ENCODE peak calls at places on chromosomes 1 and 21, in seven cellular contexts. One of them, this sample, is unnamed.
A peak's percentile ranks its signal among the peaks of the same experiment; 100 is the strongest.

GRCh38 chr1:236502972-236503639 is 20.7 kb upstream of the LGALS8 start:
- DNase-seq in G401: peak; percentile 14
- DNase-seq in activated CD8-positive, alpha-beta memory T cell treated with anti-CD3 and anti-CD28 coated beads, Interleukin-2, amount 10 ng/mL, durations not matched to agents 7 days and 5 days: no peak
- DNase-seq in H7: peak; percentile 72
- DNase-seq in progenitor cell of endocrine pancreas: peak; percentile 12
- DNase-seq in tibial artery: peak; percentile 52
- DNase-seq in LHCN-M2: peak; percentile 49
- DNase-seq in this sample: peak; percentile 9

GRCh38 chr1:184691719-184692324 is 62.8 kb downstream of the EDEM3 start:
- DNase-seq in G401: peak; percentile 82
- DNase-seq in activated CD8-positive, alpha-beta memory T cell treated with anti-CD3 and anti-CD28 coated beads, Interleukin-2, amount 10 ng/mL, durations not matched to agents 7 days and 5 days: no peak
- DNase-seq in H7: no peak
- DNase-seq in progenitor cell of endocrine pancreas: no peak
- DNase-seq in tibial artery: no peak
- DNase-seq in LHCN-M2: peak; percentile 51
- DNase-seq in this sample: peak; percentile 54

GRCh38 chr1:32201011-32201855 is 838 bp downstream of the CCDC28B start:
- DNase-seq in G401: peak; percentile 68
- DNase-seq in activated CD8-positive, alpha-beta memory T cell treated with anti-CD3 and anti-CD28 coated beads, Interleukin-2, amount 10 ng/mL, durations not matched to agents 7 days and 5 days: peak; percentile 94
- DNase-seq in H7: peak; percentile 90
- DNase-seq in progenitor cell of endocrine pancreas: peak; percentile 38
- DNase-seq in tibial artery: peak; percentile 78
- DNase-seq in LHCN-M2: peak; percentile 53
- DNase-seq in this sample: peak; percentile 52

GRCh38 chr1:36467027-36467410 is 2.8 kb upstream of the MRPS15 start:
- DNase-seq in G401: no peak
- DNase-seq in activated CD8-positive, alpha-beta memory T cell treated with anti-CD3 and anti-CD28 coated beads, Interleukin-2, amount 10 ng/mL, durations not matched to agents 7 days and 5 days: no peak
- DNase-seq in H7: no peak
- DNase-seq in progenitor cell of endocrine pancreas: no peak
- DNase-seq in tibial artery: no peak
- DNase-seq in LHCN-M2: no peak
- DNase-seq in this sample: no peak

GRCh38 chr1:73701816-73702215 is 496.2 kb downstream of the LRRIQ3 start:
- DNase-seq in G401: no peak
- DNase-seq in activated CD8-positive, alpha-beta memory T cell treated with anti-CD3 and anti-CD28 coated beads, Interleukin-2, amount 10 ng/mL, durations not matched to agents 7 days and 5 days: no peak
- DNase-seq in H7: peak; percentile 1
- DNase-seq in progenitor cell of endocrine pancreas: no peak
- DNase-seq in tibial artery: no peak
- DNase-seq in LHCN-M2: no peak
- DNase-seq in this sample: no peak

GRCh38 chr21:24910591-24910990 is 696.7 kb downstream of the MRPL39 start:
- DNase-seq in G401: no peak
- DNase-seq in activated CD8-positive, alpha-beta memory T cell treated with anti-CD3 and anti-CD28 coated beads, Interleukin-2, amount 10 ng/mL, durations not matched to agents 7 days and 5 days: no peak
- DNase-seq in H7: no peak
- DNase-seq in progenitor cell of endocrine pancreas: no peak
- DNase-seq in tibial artery: no peak
- DNase-seq in LHCN-M2: no peak
- DNase-seq in this sample: no peak

GRCh38 chr1:23449918-23450317 is 25.4 kb upstream of the TCEA3 start:
- DNase-seq in G401: no peak
- DNase-seq in activated CD8-positive, alpha-beta memory T cell treated with anti-CD3 and anti-CD28 coated beads, Interleukin-2, amount 10 ng/mL, durations not matched to agents 7 days and 5 days: no peak
- DNase-seq in H7: no peak
- DNase-seq in progenitor cell of endocrine pancreas: no peak
- DNase-seq in tibial artery: peak; percentile 85
- DNase-seq in LHCN-M2: no peak
- DNase-seq in this sample: no peak

GRCh38 chr1:162131405-162132321 is 62.2 kb downstream of the NOS1AP start:
- DNase-seq in G401: peak; percentile 75
- DNase-seq in activated CD8-positive, alpha-beta memory T cell treated with anti-CD3 and anti-CD28 coated beads, Interleukin-2, amount 10 ng/mL, durations not matched to agents 7 days and 5 days: no peak
- DNase-seq in H7: no peak
- DNase-seq in progenitor cell of endocrine pancreas: no peak
- DNase-seq in tibial artery: no peak
- DNase-seq in LHCN-M2: no peak
- DNase-seq in this sample: peak; percentile 33

GRCh38 chr1:170530972-170531757 is 801 bp upstream of the GORAB start:
- DNase-seq in G401: peak; percentile 26
- DNase-seq in activated CD8-positive, alpha-beta memory T cell treated with anti-CD3 and anti-CD28 coated beads, Interleukin-2, amount 10 ng/mL, durations not matched to agents 7 days and 5 days: no peak
- DNase-seq in H7: no peak
- DNase-seq in progenitor cell of endocrine pancreas: no peak
- DNase-seq in tibial artery: peak; percentile 35
- DNase-seq in LHCN-M2: no peak
- DNase-seq in this sample: peak; percentile 3

GRCh38 chr1:231512147-231512698 is 16.2 kb upstream of the TSNAX start:
- DNase-seq in G401: no peak
- DNase-seq in activated CD8-positive, alpha-beta memory T cell treated with anti-CD3 and anti-CD28 coated beads, Interleukin-2, amount 10 ng/mL, durations not matched to agents 7 days and 5 days: no peak
- DNase-seq in H7: no peak
- DNase-seq in progenitor cell of endocrine pancreas: no peak
- DNase-seq in tibial artery: no peak
- DNase-seq in LHCN-M2: peak; percentile 78
- DNase-seq in this sample: no peak

GRCh38 chr1:151444791-151445177 is 14.5 kb downstream of the POGZ start:
- DNase-seq in G401: no peak
- DNase-seq in activated CD8-positive, alpha-beta memory T cell treated with anti-CD3 and anti-CD28 coated beads, Interleukin-2, amount 10 ng/mL, durations not matched to agents 7 days and 5 days: no peak
- DNase-seq in H7: no peak
- DNase-seq in progenitor cell of endocrine pancreas: no peak
- DNase-seq in tibial artery: no peak
- DNase-seq in LHCN-M2: no peak
- DNase-seq in this sample: no peak

GRCh38 chr1:168443899-168444298 is 99.9 kb downstream of the XCL2 start:
- DNase-seq in G401: no peak
- DNase-seq in activated CD8-positive, alpha-beta memory T cell treated with anti-CD3 and anti-CD28 coated beads, Interleukin-2, amount 10 ng/mL, durations not matched to agents 7 days and 5 days: peak; percentile 83
- DNase-seq in H7: no peak
- DNase-seq in progenitor cell of endocrine pancreas: no peak
- DNase-seq in tibial artery: no peak
- DNase-seq in LHCN-M2: no peak
- DNase-seq in this sample: no peak

GRCh38 chr1:170562644-170563338 is 30.8 kb downstream of the GORAB start:
- DNase-seq in G401: no peak
- DNase-seq in activated CD8-positive, alpha-beta memory T cell treated with anti-CD3 and anti-CD28 coated beads, Interleukin-2, amount 10 ng/mL, durations not matched to agents 7 days and 5 days: peak; percentile 51
- DNase-seq in H7: no peak
- DNase-seq in progenitor cell of endocrine pancreas: no peak
- DNase-seq in tibial artery: peak; percentile 80
- DNase-seq in LHCN-M2: peak; percentile 88
- DNase-seq in this sample: no peak

GRCh38 chr1:77282866-77283539 is 1.2 kb downstream of the AK5 start:
- DNase-seq in G401: no peak
- DNase-seq in activated CD8-positive, alpha-beta memory T cell treated with anti-CD3 and anti-CD28 coated beads, Interleukin-2, amount 10 ng/mL, durations not matched to agents 7 days and 5 days: no peak
- DNase-seq in H7: peak; percentile 75
- DNase-seq in progenitor cell of endocrine pancreas: peak; percentile 12
- DNase-seq in tibial artery: no peak
- DNase-seq in LHCN-M2: peak; percentile 31
- DNase-seq in this sample: no peak

GRCh38 chr1:24112381-24113169 is 640 bp upstream of the MYOM3 start:
- DNase-seq in G401: peak; percentile 57
- DNase-seq in activated CD8-positive, alpha-beta memory T cell treated with anti-CD3 and anti-CD28 coated beads, Interleukin-2, amount 10 ng/mL, durations not matched to agents 7 days and 5 days: peak; percentile 84
- DNase-seq in H7: peak; percentile 81
- DNase-seq in progenitor cell of endocrine pancreas: no peak
- DNase-seq in tibial artery: peak; percentile 79
- DNase-seq in LHCN-M2: peak; percentile 69
- DNase-seq in this sample: peak; percentile 37

GRCh38 chr1:5826601-5827000 is 165.6 kb downstream of the NPHP4 start:
- DNase-seq in G401: no peak
- DNase-seq in activated CD8-positive, alpha-beta memory T cell treated with anti-CD3 and anti-CD28 coated beads, Interleukin-2, amount 10 ng/mL, durations not matched to agents 7 days and 5 days: no peak
- DNase-seq in H7: peak; percentile 49
- DNase-seq in progenitor cell of endocrine pancreas: no peak
- DNase-seq in tibial artery: no peak
- DNase-seq in LHCN-M2: no peak
- DNase-seq in this sample: no peak

GRCh38 chr1:244224487-244225430 is 173.7 kb downstream of the ZBTB18 start:
- DNase-seq in G401: no peak
- DNase-seq in activated CD8-positive, alpha-beta memory T cell treated with anti-CD3 and anti-CD28 coated beads, Interleukin-2, amount 10 ng/mL, durations not matched to agents 7 days and 5 days: no peak
- DNase-seq in H7: no peak
- DNase-seq in progenitor cell of endocrine pancreas: no peak
- DNase-seq in tibial artery: peak; percentile 72
- DNase-seq in LHCN-M2: no peak
- DNase-seq in this sample: no peak

GRCh38 chr21:22575165-22575584 is 1577.0 kb downstream of the NCAM2 start:
- DNase-seq in G401: no peak
- DNase-seq in activated CD8-positive, alpha-beta memory T cell treated with anti-CD3 and anti-CD28 coated beads, Interleukin-2, amount 10 ng/mL, durations not matched to agents 7 days and 5 days: no peak
- DNase-seq in H7: peak; percentile 62
- DNase-seq in progenitor cell of endocrine pancreas: no peak
- DNase-seq in tibial artery: no peak
- DNase-seq in LHCN-M2: no peak
- DNase-seq in this sample: no peak

GRCh38 chr1:243473281-243474210 is 217.7 kb downstream of the SDCCAG8 start:
- DNase-seq in G401: peak; percentile 47
- DNase-seq in activated CD8-positive, alpha-beta memory T cell treated with anti-CD3 and anti-CD28 coated beads, Interleukin-2, amount 10 ng/mL, durations not matched to agents 7 days and 5 days: no peak
- DNase-seq in H7: peak; percentile 24
- DNase-seq in progenitor cell of endocrine pancreas: no peak
- DNase-seq in tibial artery: no peak
- DNase-seq in LHCN-M2: peak; percentile 44
- DNase-seq in this sample: no peak

GRCh38 chr1:89176971-89177370 is 1.2 kb upstream of the GBP7 start:
- DNase-seq in G401: no peak
- DNase-seq in activated CD8-positive, alpha-beta memory T cell treated with anti-CD3 and anti-CD28 coated beads, Interleukin-2, amount 10 ng/mL, durations not matched to agents 7 days and 5 days: no peak
- DNase-seq in H7: no peak
- DNase-seq in progenitor cell of endocrine pancreas: no peak
- DNase-seq in tibial artery: no peak
- DNase-seq in LHCN-M2: no peak
- DNase-seq in this sample: no peak

GRCh38 chr21:36330904-36331303 is 10.9 kb downstream of the MORC3 start:
- DNase-seq in G401: peak; percentile 69
- DNase-seq in activated CD8-positive, alpha-beta memory T cell treated with anti-CD3 and anti-CD28 coated beads, Interleukin-2, amount 10 ng/mL, durations not matched to agents 7 days and 5 days: peak; percentile 65
- DNase-seq in H7: peak; percentile 61
- DNase-seq in progenitor cell of endocrine pancreas: no peak
- DNase-seq in tibial artery: peak; percentile 33
- DNase-seq in LHCN-M2: peak; percentile 57
- DNase-seq in this sample: peak; percentile 50

GRCh38 chr1:59976194-59977074 is 49.9 kb upstream of the CYP2J2 start:
- DNase-seq in G401: peak; percentile 82
- DNase-seq in activated CD8-positive, alpha-beta memory T cell treated with anti-CD3 and anti-CD28 coated beads, Interleukin-2, amount 10 ng/mL, durations not matched to agents 7 days and 5 days: peak; percentile 46
- DNase-seq in H7: peak; percentile 65
- DNase-seq in progenitor cell of endocrine pancreas: peak; percentile 55
- DNase-seq in tibial artery: peak; percentile 72
- DNase-seq in LHCN-M2: peak; percentile 38
- DNase-seq in this sample: peak; percentile 69

GRCh38 chr1:5369223-5369622 is 623.0 kb downstream of the NPHP4 start:
- DNase-seq in G401: no peak
- DNase-seq in activated CD8-positive, alpha-beta memory T cell treated with anti-CD3 and anti-CD28 coated beads, Interleukin-2, amount 10 ng/mL, durations not matched to agents 7 days and 5 days: no peak
- DNase-seq in H7: no peak
- DNase-seq in progenitor cell of endocrine pancreas: no peak
- DNase-seq in tibial artery: no peak
- DNase-seq in LHCN-M2: no peak
- DNase-seq in this sample: no peak

GRCh38 chr1:180195916-180196315 is 34.1 kb upstream of the LHX4 start:
- DNase-seq in G401: no peak
- DNase-seq in activated CD8-positive, alpha-beta memory T cell treated with anti-CD3 and anti-CD28 coated beads, Interleukin-2, amount 10 ng/mL, durations not matched to agents 7 days and 5 days: no peak
- DNase-seq in H7: no peak
- DNase-seq in progenitor cell of endocrine pancreas: no peak
- DNase-seq in tibial artery: no peak
- DNase-seq in LHCN-M2: no peak
- DNase-seq in this sample: no peak

GRCh38 chr1:221704291-221704690 is 37.6 kb downstream of the DUSP10 start:
- DNase-seq in G401: no peak
- DNase-seq in activated CD8-positive, alpha-beta memory T cell treated with anti-CD3 and anti-CD28 coated beads, Interleukin-2, amount 10 ng/mL, durations not matched to agents 7 days and 5 days: no peak
- DNase-seq in H7: no peak
- DNase-seq in progenitor cell of endocrine pancreas: no peak
- DNase-seq in tibial artery: no peak
- DNase-seq in LHCN-M2: no peak
- DNase-seq in this sample: no peak

GRCh38 chr1:218827486-218827885 is 346.2 kb upstream of the LYPLAL1 start:
- DNase-seq in G401: no peak
- DNase-seq in activated CD8-positive, alpha-beta memory T cell treated with anti-CD3 and anti-CD28 coated beads, Interleukin-2, amount 10 ng/mL, durations not matched to agents 7 days and 5 days: no peak
- DNase-seq in H7: no peak
- DNase-seq in progenitor cell of endocrine pancreas: no peak
- DNase-seq in tibial artery: no peak
- DNase-seq in LHCN-M2: no peak
- DNase-seq in this sample: no peak

GRCh38 chr21:31347435-31348032 is 3.5 kb upstream of the TIAM1 start:
- DNase-seq in G401: peak; percentile 92
- DNase-seq in activated CD8-positive, alpha-beta memory T cell treated with anti-CD3 and anti-CD28 coated beads, Interleukin-2, amount 10 ng/mL, durations not matched to agents 7 days and 5 days: no peak
- DNase-seq in H7: no peak
- DNase-seq in progenitor cell of endocrine pancreas: no peak
- DNase-seq in tibial artery: no peak
- DNase-seq in LHCN-M2: peak; percentile 45
- DNase-seq in this sample: peak; percentile 72

GRCh38 chr21:19246018-19246417 is 842.4 kb upstream of the TMPRSS15 start:
- DNase-seq in G401: no peak
- DNase-seq in activated CD8-positive, alpha-beta memory T cell treated with anti-CD3 and anti-CD28 coated beads, Interleukin-2, amount 10 ng/mL, durations not matched to agents 7 days and 5 days: no peak
- DNase-seq in H7: no peak
- DNase-seq in progenitor cell of endocrine pancreas: no peak
- DNase-seq in tibial artery: no peak
- DNase-seq in LHCN-M2: no peak
- DNase-seq in this sample: no peak

GRCh38 chr1:39632491-39633417 is 6.7 kb downstream of the HEYL start:
- DNase-seq in G401: no peak
- DNase-seq in activated CD8-positive, alpha-beta memory T cell treated with anti-CD3 and anti-CD28 coated beads, Interleukin-2, amount 10 ng/mL, durations not matched to agents 7 days and 5 days: no peak
- DNase-seq in H7: peak; percentile 97
- DNase-seq in progenitor cell of endocrine pancreas: peak; percentile 45
- DNase-seq in tibial artery: peak; percentile 69
- DNase-seq in LHCN-M2: peak; percentile 81
- DNase-seq in this sample: no peak

GRCh38 chr1:160282807-160283206 is 2.1 kb downstream of the PEX19 start:
- DNase-seq in G401: no peak
- DNase-seq in activated CD8-positive, alpha-beta memory T cell treated with anti-CD3 and anti-CD28 coated beads, Interleukin-2, amount 10 ng/mL, durations not matched to agents 7 days and 5 days: no peak
- DNase-seq in H7: peak; percentile 41
- DNase-seq in progenitor cell of endocrine pancreas: no peak
- DNase-seq in tibial artery: no peak
- DNase-seq in LHCN-M2: no peak
- DNase-seq in this sample: no peak

GRCh38 chr21:25688284-25689035 is 46.2 kb downstream of the ATP5PF start:
- DNase-seq in G401: no peak
- DNase-seq in activated CD8-positive, alpha-beta memory T cell treated with anti-CD3 and anti-CD28 coated beads, Interleukin-2, amount 10 ng/mL, durations not matched to agents 7 days and 5 days: no peak
- DNase-seq in H7: no peak
- DNase-seq in progenitor cell of endocrine pancreas: no peak
- DNase-seq in tibial artery: no peak
- DNase-seq in LHCN-M2: no peak
- DNase-seq in this sample: no peak

GRCh38 chr1:165152727-165153126 is 203.8 kb downstream of the LMX1A start:
- DNase-seq in G401: no peak
- DNase-seq in activated CD8-positive, alpha-beta memory T cell treated with anti-CD3 and anti-CD28 coated beads, Interleukin-2, amount 10 ng/mL, durations not matched to agents 7 days and 5 days: no peak
- DNase-seq in H7: peak; percentile 56
- DNase-seq in progenitor cell of endocrine pancreas: peak; percentile 11
- DNase-seq in tibial artery: no peak
- DNase-seq in LHCN-M2: no peak
- DNase-seq in this sample: no peak

GRCh38 chr1:230832466-230832865 is 35.9 kb downstream of the C1orf198 start:
- DNase-seq in G401: no peak
- DNase-seq in activated CD8-positive, alpha-beta memory T cell treated with anti-CD3 and anti-CD28 coated beads, Interleukin-2, amount 10 ng/mL, durations not matched to agents 7 days and 5 days: no peak
- DNase-seq in H7: no peak
- DNase-seq in progenitor cell of endocrine pancreas: no peak
- DNase-seq in tibial artery: no peak
- DNase-seq in LHCN-M2: peak; percentile 24
- DNase-seq in this sample: no peak

GRCh38 chr1:182348916-182349747 is 42.5 kb downstream of the GLUL start:
- DNase-seq in G401: no peak
- DNase-seq in activated CD8-positive, alpha-beta memory T cell treated with anti-CD3 and anti-CD28 coated beads, Interleukin-2, amount 10 ng/mL, durations not matched to agents 7 days and 5 days: no peak
- DNase-seq in H7: no peak
- DNase-seq in progenitor cell of endocrine pancreas: no peak
- DNase-seq in tibial artery: peak; percentile 67
- DNase-seq in LHCN-M2: peak; percentile 23
- DNase-seq in this sample: no peak